ENCODE peak calls at places on chromosomes 11 and 22, in four cellular contexts. S is body of pancreas, K is GM12891, C is esophagus muscularis mucosa. H is an unnamed sample.

GRCh38 chr11:74157169-74157568 is 13.6 kb downstream of the C2CD3 start:
- DNase-seq in S (no peak), K (no peak), C (no peak), H (no peak)

GRCh38 chr22:29251981-29252978 is 15.5 kb downstream of the RHBDD3 start:
- DNase-seq in S (no peak), C (peak), K (no peak), H (no peak)

GRCh38 chr11:12271241-12271640 is 106.1 kb upstream of the PARVA start:
- DNase-seq in C (no peak), S (no peak), K (no peak), H (no peak)

GRCh38 chr11:130551388-130551787 is 102.9 kb downstream of the ADAMTS15 start:
- DNase-seq in S (no peak), C (no peak), K (no peak), H (no peak)

GRCh38 chr11:86138958-86139357 is 70.1 kb upstream of the PICALM start:
- DNase-seq in S (no peak), C (no peak), K (peak), H (peak)

GRCh38 chr11:120956710-120957500 is 67.0 kb upstream of the TBCEL start:
- DNase-seq in C (no peak), S (no peak), K (peak), H (no peak)

GRCh38 chr11:81359476-81359875 is 1374.2 kb downstream of the FAM181B start:
- DNase-seq in S (no peak), K (no peak), C (no peak), H (no peak)

GRCh38 chr11:24295360-24295759 is 201.5 kb upstream of the LUZP2 start:
- DNase-seq in S (no peak), C (no peak), K (no peak), H (no peak)

GRCh38 chr11:65786786-65787636 is at the start of gene OVOL1:
- DNase-seq in C (no peak), K (no peak), S (peak), H (no peak)

GRCh38 chr22:19962909-19963806 is 21.5 kb upstream of the TXNRD2 start:
- DNase-seq in C (no peak), S (peak), K (no peak), H (peak)

GRCh38 chr22:43829904-43830851 is 18.1 kb upstream of the EFCAB6 start:
- DNase-seq in C (no peak), S (peak), K (no peak), H (no peak)

GRCh38 chr11:100739636-100740035 is 52.5 kb downstream of the ARHGAP42 start:
- DNase-seq in S (no peak), C (no peak), K (no peak), H (no peak)

GRCh38 chr22:46610345-46610744 is 9.8 kb upstream of the GRAMD4 start:
- DNase-seq in C (no peak), S (no peak), K (no peak), H (no peak)

GRCh38 chr11:64343740-64344133 is 3.7 kb downstream of the CCDC88B start:
- DNase-seq in C (no peak), S (no peak), K (no peak), H (peak)

GRCh38 chr22:45537734-45538181 is 35.1 kb downstream of the FBLN1 start:
- DNase-seq in S (no peak), C (no peak), K (no peak), H (no peak)

GRCh38 chr22:40518840-40519239 is 117.7 kb downstream of the MRTFA start:
- DNase-seq in K (no peak), C (no peak), S (no peak), H (no peak)

GRCh38 chr22:29457730-29458129 is 19.3 kb downstream of the RFPL1 start:
- DNase-seq in C (no peak), S (no peak), K (peak), H (peak)

GRCh38 chr22:40718250-40719204 is 39.2 kb downstream of the MCHR1 start:
- DNase-seq in K (no peak), C (no peak), S (no peak), H (no peak)

GRCh38 chr11:47056261-47056915 is 119.8 kb downstream of the CSTPP1 start:
- DNase-seq in S (no peak), K (no peak), C (no peak), H (peak)

GRCh38 chr11:82731691-82732277 is 1.9 kb downstream of the FAM181B start:
- DNase-seq in K (no peak), S (no peak), C (no peak), H (no peak)

GRCh38 chr22:38088723-38089473 is 4.9 kb upstream of the SLC16A8 start:
- DNase-seq in K (no peak), S (no peak), C (no peak), H (no peak)

GRCh38 chr11:19546325-19546724 is 166.3 kb upstream of the NAV2 start:
- DNase-seq in C (no peak), S (no peak), K (no peak), H (no peak)

GRCh38 chr11:46278387-46279173 is 1.1 kb downstream of the CREB3L1 start:
- DNase-seq in C (no peak), S (peak), K (no peak), H (peak)

GRCh38 chr22:48760481-48761238 is 1067.0 kb downstream of the BRD1 start:
- DNase-seq in S (no peak), C (peak), K (no peak), H (no peak)

GRCh38 chr11:63710476-63711217 is 29.3 kb downstream of the RTN3 start:
- DNase-seq in K (no peak), S (no peak), C (no peak), H (no peak)

GRCh38 chr11:92224394-92225205 is at the start of gene FAT3:
- DNase-seq in C (no peak), K (no peak), S (peak), H (no peak)
- TF ChIP-seq POLR2A in C (no peak), K (no peak), S (no peak), H (no peak)

DNA sequence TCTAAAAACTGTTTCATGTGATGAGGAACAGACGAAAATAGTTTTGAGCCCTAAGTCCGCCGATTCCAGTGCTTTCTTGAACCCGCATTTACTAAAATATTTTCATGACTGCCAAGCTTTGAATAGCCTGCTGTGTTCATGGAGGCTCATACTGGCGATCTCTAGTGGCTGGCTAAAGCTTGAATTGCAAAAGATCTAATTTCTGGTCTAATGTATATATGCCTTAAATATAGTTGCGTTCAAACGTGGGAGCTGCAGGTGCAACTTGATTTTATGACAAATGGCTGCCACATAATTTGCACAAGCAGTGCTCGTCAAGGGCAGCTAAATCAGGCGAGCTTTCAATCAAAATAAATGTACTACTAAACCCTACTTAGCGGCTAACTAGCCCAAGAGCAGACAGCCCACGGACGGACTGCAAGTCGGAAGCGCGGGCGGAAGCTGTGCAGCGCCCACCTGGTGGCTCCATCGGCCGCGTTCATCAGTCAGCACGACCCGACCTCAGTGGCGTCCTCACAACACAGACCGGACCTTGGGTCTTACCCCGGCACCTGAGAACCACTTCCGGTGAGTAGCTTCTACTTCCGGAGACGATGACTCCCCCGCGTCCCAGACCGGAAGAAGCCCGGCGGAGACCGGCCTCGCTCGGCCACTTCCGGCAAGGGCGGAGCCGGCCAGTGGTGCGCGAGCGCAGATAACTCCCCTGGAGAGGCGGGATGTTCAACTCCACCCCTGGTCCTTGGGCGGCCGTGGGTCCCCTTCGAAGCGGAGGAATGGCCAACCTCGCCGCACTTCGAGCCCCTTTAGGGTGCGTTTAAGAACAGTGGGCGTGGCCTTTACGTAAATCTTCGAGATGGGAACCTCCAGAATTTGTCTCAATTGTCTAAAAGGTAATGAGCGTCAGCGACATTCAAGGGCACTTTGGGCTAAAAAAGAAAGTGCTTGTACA is 6.1 kb downstream of the RPL27A start:
- DNase-seq in K (peak), S (peak), C (peak), H (peak)
- TF ChIP-seq POLR2A in K (peak), S (peak), C (peak), H (peak)

DNA sequence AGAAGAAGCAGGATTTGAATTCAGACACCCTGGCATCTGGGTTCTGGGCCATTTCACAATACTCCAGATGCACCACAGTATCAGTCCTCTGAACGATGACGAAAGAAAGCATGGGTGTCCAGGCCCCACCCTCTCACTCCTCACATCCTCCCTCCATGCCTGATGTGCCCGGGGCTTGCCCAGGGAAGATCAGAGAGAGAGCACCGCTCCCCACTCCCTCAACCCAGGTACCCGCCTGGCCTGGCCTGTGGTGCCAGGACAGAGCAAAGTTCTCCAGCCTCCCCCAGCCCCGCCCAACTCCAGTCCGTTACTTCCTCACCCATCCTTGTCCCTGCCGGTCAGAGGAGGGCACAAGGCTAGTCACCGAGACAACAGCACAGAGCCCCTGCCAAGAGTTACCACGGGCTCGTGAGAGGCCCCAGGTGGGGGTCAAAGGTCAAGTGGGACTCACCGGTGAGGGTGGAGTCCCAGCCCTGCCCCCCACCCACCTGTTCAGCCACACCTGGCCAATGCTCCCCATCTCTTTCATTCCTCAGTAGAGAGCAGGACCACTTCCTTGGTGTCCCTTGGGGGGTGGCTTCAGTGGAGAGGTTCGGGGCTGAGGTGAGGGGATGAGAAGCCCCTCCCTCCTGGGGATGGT is 8.1 kb downstream of the BCL9L start:
- DNase-seq in K (no peak), S (peak), C (no peak), H (no peak)
- TF ChIP-seq POLR2A in K (no peak), S (no peak), C (no peak), H (no peak)

GRCh38 chr11:103370076-103370475 is 260.9 kb downstream of the DYNC2H1 start:
- DNase-seq in S (no peak), C (no peak), K (no peak), H (no peak)

GRCh38 chr11:103364687-103365086 is 255.5 kb downstream of the DYNC2H1 start:
- DNase-seq in K (no peak), S (no peak), C (no peak), H (no peak)

GRCh38 chr11:103367650-103368049 is 258.4 kb downstream of the DYNC2H1 start:
- DNase-seq in C (no peak), K (no peak), S (no peak), H (no peak)

DNA sequence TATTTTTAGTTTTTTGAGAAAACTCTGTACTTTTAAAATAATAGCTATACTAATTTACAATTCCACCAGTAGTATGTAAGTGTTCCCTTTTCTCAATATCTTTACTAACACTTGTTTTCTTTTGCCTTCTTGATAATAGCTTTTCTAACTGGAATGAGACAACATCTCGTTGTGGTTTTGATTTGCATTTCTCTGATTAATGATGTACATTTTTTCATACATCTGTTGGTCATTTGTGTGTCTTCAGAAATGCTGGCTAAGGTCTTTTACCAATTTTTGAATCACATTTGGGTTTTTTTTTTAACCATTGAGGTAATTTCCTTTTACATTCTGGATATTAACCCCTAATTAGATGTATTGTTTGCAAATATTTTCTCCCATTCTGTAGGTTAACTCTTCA is 258.9 kb downstream of the DYNC2H1 start:
- DNase-seq in C (no peak), S (no peak), K (no peak), H (no peak)
- TF ChIP-seq POLR2A in C (no peak), S (no peak), K (no peak), H (no peak)

GRCh38 chr11:62336949-62337681 is at the start of gene ASRGL1:
- DNase-seq in K (peak), C (peak), S (peak), H (peak)
- TF ChIP-seq POLR2A in K (no peak), C (no peak), S (peak), H (no peak)

GRCh38 chr11:128424867-128425285 is 162.5 kb downstream of the ETS1 start:
- DNase-seq in C (no peak), S (peak), K (no peak), H (no peak)
- TF ChIP-seq POLR2A in C (no peak), S (no peak), K (no peak), H (no peak)

GRCh38 chr11:124884869-124885479 is 12.7 kb downstream of the ROBO4 start:
- DNase-seq in C (no peak), S (no peak), K (no peak), H (no peak)
- TF ChIP-seq POLR2A in C (no peak), S (no peak), K (no peak), H (no peak)

GRCh38 chr11:57649826-57650738 is at the start of gene YPEL4:
- DNase-seq in S (peak), C (peak), K (no peak), H (peak)

GRCh38 chr11:57650739-57651090 is 1.0 kb upstream of the YPEL4 start:
- DNase-seq in C (no peak), K (no peak), S (no peak), H (no peak)

GRCh38 chr11:57647368-57647767 is 2.3 kb downstream of the YPEL4 start:
- DNase-seq in C (no peak), S (no peak), K (no peak), H (peak)

GRCh38 chr11:57647960-57648776 is 1.5 kb downstream of the YPEL4 start:
- DNase-seq in C (no peak), S (no peak), K (no peak), H (peak)

GRCh38 chr11:57648791-57649735 is 649 bp downstream of the YPEL4 start:
- DNase-seq in K (no peak), C (no peak), S (no peak), H (peak)
- TF ChIP-seq POLR2A in K (no peak), C (no peak), S (no peak), H (no peak)